ENCODE peak calls at places on chromosomes 6 and 20, in seven cellular contexts. B is NCI-H2081, K is keratinocyte, U is AG09319, Y is mammary epithelial cell, I is HFFc6, R is mucosa of gallbladder. H is an unnamed sample.

GRCh38 chr6:144190593-144190992 is 40.3 kb downstream of the STX11 start:
- DNase-seq in R (no peak), K (no peak), B (no peak), U (peak), Y (peak), I (no peak), H (no peak)

GRCh38 chr6:25991785-25992412 is 29.3 kb downstream of the TRIM38 start:
- DNase-seq in I (peak), B (no peak), U (no peak), K (no peak), Y (peak), R (peak), H (peak)

GRCh38 chr20:57688864-57689263 is 21.0 kb downstream of the PMEPA1 start:
- DNase-seq in I (no peak), B (no peak), R (no peak), Y (no peak), U (no peak), K (no peak), H (no peak)

GRCh38 chr6:51209651-51210050 is 391.0 kb downstream of the TFAP2B start:
- DNase-seq in U (no peak), K (no peak), I (no peak), B (no peak), Y (no peak), R (no peak), H (no peak)

GRCh38 chr20:37669773-37670236 is 24.0 kb upstream of the CTNNBL1 start:
- DNase-seq in I (no peak), K (no peak), B (no peak), U (no peak), Y (no peak), R (no peak), H (no peak)

GRCh38 chr6:62808575-62809293 is 402.5 kb upstream of the FKBP1C start:
- DNase-seq in K (no peak), I (no peak), U (no peak), R (peak), B (peak), Y (no peak), H (no peak)

GRCh38 chr6:116370717-116371383 is at the start of gene DSE:
- DNase-seq in B (no peak), Y (peak), I (peak), K (no peak), U (peak), R (peak), H (peak)

GRCh38 chr6:88538130-88538706 is 372.1 kb upstream of the CNR1 start:
- DNase-seq in I (no peak), R (no peak), B (no peak), K (no peak), Y (no peak), U (no peak), H (no peak)

GRCh38 chr20:32024683-32025295 is 14.6 kb downstream of the CCM2L start:
- DNase-seq in I (no peak), U (no peak), Y (no peak), K (no peak), B (no peak), R (no peak), H (no peak)

GRCh38 chr20:17958326-17959256 is 10.0 kb downstream of the SNX5 start:
- DNase-seq in I (peak), R (no peak), U (no peak), K (no peak), Y (no peak), B (no peak), H (no peak)

GRCh38 chr20:8913452-8913851 is 155.4 kb upstream of the PLCB4 start:
- DNase-seq in B (no peak), U (no peak), K (no peak), I (no peak), R (no peak), Y (no peak), H (no peak)